ENCODE peak calls at places on chromosomes 4 and X, in six cellular contexts. H is hepatocyte, L is neuronal stem cell, G is fibroblast of lung, W is DND-41, K is A549. V is an unnamed sample.

GRCh38 chr4:154366956-154367355 is 124.6 kb downstream of the DCHS2 start:
- DNase-seq in H (no peak), L (no peak), G (no peak), W (no peak), K (no peak), V (peak)

GRCh38 chrX:106281383-106281782 is 113.3 kb downstream of the PWWP3B start:
- DNase-seq in H (no peak), L (no peak), G (no peak), W (no peak), K (no peak), V (no peak)

GRCh38 chr4:184514121-184514988 is 40.0 kb upstream of the IRF2 start:
- DNase-seq in H (peak), L (no peak), G (peak), W (no peak), K (peak), V (peak)

GRCh38 chrX:129932792-129933321 is 26.9 kb downstream of the UTP14A start:
- DNase-seq in H (peak), L (no peak), G (no peak), W (no peak), K (peak), V (no peak)

GRCh38 chrX:21683910-21684309 is 25.8 kb upstream of the KLHL34 start:
- DNase-seq in H (no peak), L (no peak), G (peak), W (no peak), K (no peak), V (no peak)

GRCh38 chrX:135476378-135476777 is 44.1 kb upstream of the INTS6L start:
- DNase-seq in H (no peak), L (no peak), G (no peak), W (no peak), K (no peak), V (no peak)

GRCh38 chrX:110316351-110317078 is 1.4 kb downstream of the AMMECR1 start:
- DNase-seq in H (no peak), L (no peak), G (no peak), W (peak), K (no peak), V (peak)

GRCh38 chr4:54568184-54568583 is 89.6 kb upstream of the KIT start:
- DNase-seq in H (no peak), L (no peak), G (peak), W (no peak), K (no peak), V (no peak)

GRCh38 chr4:36243355-36244256 is 708 bp downstream of the ARAP2 start:
- DNase-seq in H (peak), L (peak), G (peak), W (peak), K (peak), V (peak)

GRCh38 chr4:140754918-140755810 is 1.0 kb downstream of the TBC1D9 start:
- DNase-seq in H (no peak), L (no peak), G (no peak), W (no peak), K (no peak), V (no peak)

GRCh38 chr4:3855646-3856045 is 89.5 kb downstream of the ADRA2C start:
- DNase-seq in H (no peak), L (no peak), G (no peak), W (no peak), K (no peak), V (no peak)

GRCh38 chrX:19373034-19373891 is 29.5 kb downstream of the PDHA1 start:
- DNase-seq in H (no peak), L (no peak), G (no peak), W (no peak), K (no peak), V (peak)

GRCh38 chr4:127737295-127737694 is 7.1 kb downstream of the SLC25A31 start:
- DNase-seq in H (no peak), L (no peak), G (no peak), W (no peak), K (no peak), V (no peak)

GRCh38 chr4:102759835-102760644 is 728 bp downstream of the MANBA start:
- DNase-seq in H (peak), L (peak), G (peak), W (peak), K (peak), V (peak)

GRCh38 chrX:38754102-38754790 is 47.0 kb upstream of the MID1IP1 start:
- DNase-seq in H (peak), L (peak), G (peak), W (peak), K (no peak), V (peak)

GRCh38 chrX:149539283-149540132 is 1.3 kb upstream of the EOLA1 start:
- DNase-seq in H (peak), L (peak), G (peak), W (peak), K (peak), V (peak)

GRCh38 chr4:73947239-73947985 is 34.4 kb downstream of the PF4 start:
- DNase-seq in H (no peak), L (no peak), G (no peak), W (no peak), K (no peak), V (no peak)

GRCh38 chr4:8617486-8618040 is 25.0 kb downstream of the CPZ start:
- DNase-seq in H (no peak), L (no peak), G (no peak), W (no peak), K (no peak), V (no peak)

GRCh38 chrX:29318051-29318450 is 730.8 kb downstream of the IL1RAPL1 start:
- DNase-seq in H (no peak), L (no peak), G (peak), W (no peak), K (no peak), V (no peak)

GRCh38 chrX:107565916-107566602 is 62.3 kb upstream of the PRPS1 start:
- DNase-seq in H (peak), L (peak), G (no peak), W (no peak), K (peak), V (peak)

GRCh38 chr4:88659061-88659889 is 38.4 kb downstream of the NAP1L5 start:
- DNase-seq in H (peak), L (peak), G (peak), W (peak), K (peak), V (peak)

GRCh38 chrX:39653656-39654055 is 444.1 kb downstream of the BCOR start:
- DNase-seq in H (no peak), L (no peak), G (no peak), W (no peak), K (no peak), V (peak)

GRCh38 chr4:41728571-41728908 is 20.0 kb downstream of the PHOX2B start:
- DNase-seq in H (no peak), L (no peak), G (peak), W (no peak), K (no peak), V (no peak)

GRCh38 chrX:40473460-40474204 is 107.1 kb upstream of the ATP6AP2 start:
- DNase-seq in H (no peak), L (no peak), G (no peak), W (peak), K (no peak), V (no peak)

GRCh38 chr4:87901426-87901825 is 68.7 kb downstream of the MEPE start:
- DNase-seq in H (peak), L (no peak), G (no peak), W (no peak), K (no peak), V (no peak)

GRCh38 chr4:84968936-84969335 is 2.4 kb upstream of the WDFY3 start:
- DNase-seq in H (no peak), L (no peak), G (no peak), W (no peak), K (no peak), V (no peak)

GRCh38 chrX:48045410-48046311 is 25.8 kb downstream of the ZNF630 start:
- DNase-seq in H (peak), L (no peak), G (peak), W (no peak), K (no peak), V (peak)

GRCh38 chr4:69894706-69895105 is 34.8 kb upstream of the SULT1E1 start:
- DNase-seq in H (no peak), L (no peak), G (no peak), W (no peak), K (no peak), V (no peak)

GRCh38 chr4:24473309-24473721 is 111.0 kb downstream of the DHX15 start:
- DNase-seq in H (peak), L (peak), G (peak), W (peak), K (no peak), V (peak)

GRCh38 chr4:30103455-30103854 is 616.7 kb upstream of the PCDH7 start:
- DNase-seq in H (no peak), L (no peak), G (peak), W (no peak), K (no peak), V (no peak)

GRCh38 chr4:106109929-106110328 is 206.1 kb downstream of the TBCK start:
- DNase-seq in H (no peak), L (no peak), G (no peak), W (no peak), K (no peak), V (no peak)

GRCh38 chr4:106114284-106114683 is 201.7 kb downstream of the TBCK start:
- DNase-seq in H (no peak), L (no peak), G (no peak), W (no peak), K (no peak), V (no peak)
- H3K4me2 ChIP-seq in H (no peak), L (no peak), G (no peak), W (no peak), K (no peak), V (no peak)

DNA sequence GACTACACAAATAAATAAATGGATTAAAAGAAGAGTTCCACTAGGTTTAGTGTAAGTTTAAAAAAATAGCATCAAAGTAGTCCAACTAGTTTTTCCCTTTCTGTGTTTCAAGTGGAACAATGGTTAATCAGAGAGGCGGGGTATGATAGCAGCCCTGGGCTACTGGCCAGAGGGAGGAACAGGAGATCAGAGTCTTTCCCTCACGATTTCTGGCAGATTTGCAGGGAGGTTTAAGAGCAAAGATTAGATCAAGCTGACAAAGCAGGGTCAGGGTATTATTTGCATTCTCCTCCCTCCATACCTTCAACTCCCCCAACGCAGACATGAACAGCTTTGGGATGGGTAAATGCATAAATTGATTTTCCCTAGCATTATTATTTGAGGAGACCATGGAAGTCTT is 277.6 kb upstream of the DIAPH2 start:
- DNase-seq in H (peak), L (no peak), G (peak), W (no peak), K (peak), V (peak)
- H3K4me2 ChIP-seq in H (peak), L (no peak), G (peak), W (no peak), K (peak), V (no peak)

GRCh38 chr4:100876546-100876945 is 358.7 kb upstream of the EMCN start:
- DNase-seq in H (no peak), L (no peak), G (no peak), W (no peak), K (no peak), V (no peak)
- H3K4me2 ChIP-seq in H (no peak), L (no peak), G (no peak), W (no peak), K (no peak), V (no peak)

GRCh38 chrX:1853916-1854315 is 239.1 kb downstream of the ASMT start:
- DNase-seq in H (no peak), L (no peak), G (no peak), W (no peak), K (no peak), V (no peak)
- H3K4me2 ChIP-seq in H (no peak), L (no peak), G (no peak), W (no peak), K (no peak), V (no peak)

DNA sequence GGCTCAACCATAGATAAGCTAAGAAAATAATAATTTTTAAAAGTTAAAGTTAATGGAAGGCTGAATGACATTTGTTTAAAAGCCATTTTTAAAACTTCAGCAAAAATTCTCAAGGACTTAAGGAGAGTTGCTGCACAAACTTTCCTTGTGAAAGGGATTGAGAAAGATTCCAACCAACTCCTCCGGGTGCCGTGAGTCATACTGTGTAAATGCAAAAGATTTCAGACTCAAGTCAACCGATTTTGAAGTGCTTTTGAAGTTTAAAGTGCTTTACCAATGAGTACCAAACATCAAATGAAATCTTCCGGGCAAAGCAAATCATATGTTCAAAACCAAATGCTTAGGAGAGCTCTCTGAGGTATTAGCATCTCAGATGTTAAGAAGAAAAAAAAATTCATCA is 31.4 kb downstream of the VCX2 start:
- DNase-seq in H (peak), L (no peak), G (peak), W (no peak), K (no peak), V (peak)
- H3K4me2 ChIP-seq in H (no peak), L (no peak), G (no peak), W (no peak), K (no peak), V (no peak)

GRCh38 chrX:34879361-34879760 is 63.2 kb upstream of the FAM47B start:
- DNase-seq in H (no peak), L (no peak), G (no peak), W (no peak), K (no peak), V (no peak)

GRCh38 chrX:34881671-34882070 is 60.9 kb upstream of the FAM47B start:
- DNase-seq in H (no peak), L (no peak), G (no peak), W (no peak), K (no peak), V (no peak)

GRCh38 chrX:34877451-34877850 is 65.1 kb upstream of the FAM47B start:
- DNase-seq in H (no peak), L (no peak), G (peak), W (no peak), K (no peak), V (no peak)

GRCh38 chrX:34879876-34880275 is 62.7 kb upstream of the FAM47B start:
- DNase-seq in H (no peak), L (no peak), G (no peak), W (no peak), K (no peak), V (no peak)

GRCh38 chrX:34880656-34881055 is 61.9 kb upstream of the FAM47B start:
- DNase-seq in H (no peak), L (no peak), G (peak), W (no peak), K (no peak), V (no peak)
- H3K4me2 ChIP-seq in H (no peak), L (no peak), G (no peak), W (no peak), K (peak), V (no peak)

DNA sequence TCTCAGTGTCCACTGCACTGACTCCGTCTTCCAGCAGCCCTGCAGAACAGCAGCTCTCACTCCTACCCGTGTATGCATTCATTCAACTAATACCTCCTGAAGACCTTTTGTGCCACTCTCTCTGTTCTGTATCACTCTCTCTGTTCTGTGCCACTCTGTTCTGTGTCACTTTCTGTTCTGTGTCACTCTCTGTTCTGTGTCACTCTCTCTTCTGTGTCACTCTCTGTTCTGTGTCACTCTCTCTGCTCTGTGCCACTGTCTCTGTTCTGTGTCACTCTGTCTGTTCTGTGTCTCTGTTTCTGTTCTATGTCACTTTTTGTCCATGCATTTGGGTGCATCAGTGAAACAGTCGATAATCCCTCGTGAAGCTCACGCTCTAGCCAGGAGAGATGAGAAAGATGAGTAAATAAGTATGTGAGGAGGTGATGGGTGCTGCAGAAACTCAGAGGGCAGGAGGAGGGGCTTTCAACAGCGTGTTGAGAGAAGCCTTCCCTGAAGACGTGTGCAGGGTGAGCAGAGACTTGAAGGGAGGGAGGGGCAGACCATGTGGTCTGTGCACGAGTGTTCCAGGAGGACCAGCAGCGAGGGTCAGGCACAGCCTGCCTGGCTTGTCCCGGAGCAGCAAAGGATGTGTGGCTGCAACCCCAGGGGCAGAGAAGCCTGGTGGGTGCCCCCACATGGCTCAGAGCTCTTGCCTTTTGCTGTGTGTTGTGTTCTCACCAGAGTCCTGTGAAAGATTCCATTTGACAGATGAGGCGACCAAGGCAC is 8.9 kb downstream of the PIGG start:
- DNase-seq in H (no peak), L (no peak), G (no peak), W (no peak), K (no peak), V (no peak)
- H3K4me2 ChIP-seq in H (no peak), L (no peak), G (no peak), W (no peak), K (no peak), V (no peak)

GRCh38 chrX:24494544-24495113 is 29.5 kb downstream of the PDK3 start:
- DNase-seq in H (peak), L (no peak), G (peak), W (peak), K (peak), V (no peak)
- H3K4me2 ChIP-seq in H (peak), L (no peak), G (no peak), W (peak), K (peak), V (no peak)

V was measured in mesendoderm.